ENCODE peak calls at places on chromosomes 13 and 19, in seven cellular contexts. V, B, J, A, W, H and Q are unnamed samples.

GRCh38 chr19:45477713-45478453 is 10.1 kb downstream of the FOSB start:
- DNase-seq in J (no peak), W (no peak), A (no peak), H (no peak), V (no peak), B (no peak), Q (no peak)

GRCh38 chr13:95704510-95704909 is 27.6 kb downstream of the DNAJC3 start:
- DNase-seq in A (no peak), V (no peak), W (no peak), B (peak; percentile 63), H (peak; percentile 78), J (peak; percentile 40), Q (peak; percentile 22)

GRCh38 chr19:14795078-14795721 is 16.8 kb upstream of the ADGRE2 start:
- DNase-seq in B (no peak), H (no peak), J (no peak), W (no peak), A (no peak), V (no peak), Q (no peak)

GRCh38 chr19:5624154-5624663 is 1.3 kb downstream of the SAFB start:
- DNase-seq in A (peak; percentile 43), V (peak; percentile 14), H (peak; percentile 20), W (no peak), J (no peak), B (peak; percentile 61), Q (peak; percentile 44)

GRCh38 chr19:51807111-51807701 is 12.2 kb downstream of the FPR3 start:
- DNase-seq in B (peak; percentile 43), A (no peak), V (no peak), H (no peak), W (no peak), J (no peak), Q (no peak)

GRCh38 chr19:54388001-54388802 is 23.5 kb upstream of the LAIR1 start:
- DNase-seq in W (no peak), B (peak; percentile 49), V (no peak), J (no peak), H (no peak), A (peak; percentile 52), Q (no peak)

GRCh38 chr19:47253467-47253881 is 2.9 kb upstream of the CCDC9 start:
- DNase-seq in H (no peak), W (peak; percentile 69), V (no peak), J (no peak), B (no peak), A (no peak), Q (no peak)

GRCh38 chr19:14146789-14147216 is 10.4 kb upstream of the ASF1B start:
- DNase-seq in W (peak; percentile 46), A (no peak), H (no peak), J (no peak), B (peak; percentile 18), V (peak; percentile 35), Q (no peak)

GRCh38 chr13:85303630-85304029 is 495.6 kb downstream of the SLITRK6 start:
- DNase-seq in W (no peak), V (no peak), B (no peak), A (no peak), H (no peak), J (no peak), Q (no peak)

GRCh38 chr13:98263841-98264240 is 86.8 kb upstream of the RNF113B start:
- DNase-seq in V (no peak), A (no peak), W (no peak), B (no peak), H (no peak), J (no peak), Q (no peak)

GRCh38 chr13:63636231-63636993 is 2220.8 kb upstream of the PCDH20 start:
- DNase-seq in W (no peak), B (peak; percentile 3), A (no peak), J (peak; percentile 29), V (no peak), H (peak; percentile 38), Q (no peak)

GRCh38 chr13:70203661-70204229 is 95.5 kb upstream of the KLHL1 start:
- DNase-seq in W (no peak), V (no peak), A (no peak), B (no peak), H (no peak), J (no peak), Q (no peak)